ENCODE peak calls at places on chromosomes 3 and 15, in ten cellular contexts. A is CD4-positive, alpha-beta memory T cell; L is neural progenitor cell; S is HepG2; N is naive thymus-derived CD4-positive, alpha-beta T cell; G is prostate gland; P is left lung; F is upper lobe of right lung; I is stomach; J is small intestine. H is an unnamed sample. For H3K4me1 and H3K36me3, the result is how much of the 10 kb centered on the place peaks cover.

GRCh38 chr15:80832676-80833075 is 53.5 kb downstream of the CEMIP start:
- DNase-seq in A (no peak), L (no peak), S (no peak), N (no peak), G (no peak), P (no peak), F (no peak), I (no peak), J (no peak), H (no peak)

GRCh38 chr3:46898321-46899150 is 21.0 kb downstream of the PTH1R start:
- DNase-seq in A (peak), L (peak), S (no peak), N (no peak), G (no peak), P (peak), F (no peak), I (no peak), J (no peak), H (no peak)

GRCh38 chr3:181487236-181487978 is 224.3 kb upstream of the SOX2 start:
- DNase-seq in A (no peak), L (no peak), S (no peak), N (no peak), G (no peak), P (no peak), F (no peak), I (peak), J (no peak), H (no peak)

GRCh38 chr3:187924651-187925050 is 179.4 kb upstream of the BCL6 start:
- DNase-seq in A (no peak), L (no peak), S (no peak), N (no peak), G (no peak), P (no peak), F (no peak), I (no peak), J (no peak), H (no peak)

GRCh38 chr3:159196316-159196715 is 394.5 kb downstream of the MFSD1 start:
- DNase-seq in A (no peak), L (no peak), S (no peak), N (no peak), G (no peak), P (no peak), F (no peak), I (no peak), J (no peak), H (no peak)

GRCh38 chr3:119783883-119784282 is 2.0 kb downstream of the NR1I2 start:
- DNase-seq in A (no peak), L (no peak), S (no peak), N (no peak), G (no peak), P (no peak), F (no peak), I (no peak), J (no peak), H (no peak)

GRCh38 chr15:77071338-77072223 is 672 bp upstream of the TSPAN3 start:
- DNase-seq in A (no peak), L (no peak), S (no peak), N (no peak), G (no peak), P (no peak), F (no peak), I (no peak), J (no peak), H (no peak)

GRCh38 chr3:139638518-139638917 is 39.3 kb downstream of the NMNAT3 start:
- DNase-seq in A (no peak), L (no peak), S (no peak), N (no peak), G (no peak), P (no peak), F (no peak), I (no peak), J (no peak), H (no peak)

GRCh38 chr3:35078780-35079179 is 560.5 kb upstream of the ARPP21 start:
- DNase-seq in A (no peak), L (no peak), S (no peak), N (no peak), G (no peak), P (no peak), F (no peak), I (no peak), J (no peak), H (no peak)

GRCh38 chr3:102536479-102536878 is 101.7 kb downstream of the ZPLD1 start:
- DNase-seq in A (no peak), L (peak), S (peak), N (no peak), G (peak), P (no peak), F (no peak), I (no peak), J (peak), H (no peak)

GRCh38 chr3:12629560-12629959 is 34.4 kb downstream of the RAF1 start:
- DNase-seq in A (no peak), L (no peak), S (no peak), N (no peak), G (peak), P (no peak), F (no peak), I (peak), J (peak), H (no peak)

GRCh38 chr3:126434264-126434590 is 39.5 kb downstream of the CFAP100 start:
- DNase-seq in A (no peak), L (no peak), S (no peak), N (no peak), G (no peak), P (peak), F (no peak), I (peak), J (peak), H (peak)

GRCh38 chr3:178063475-178063874 is 472.8 kb upstream of the KCNMB2 start:
- DNase-seq in A (no peak), L (no peak), S (no peak), N (no peak), G (peak), P (no peak), F (no peak), I (no peak), J (no peak), H (no peak)

GRCh38 chr3:170277833-170278586 is 55.8 kb downstream of the PRKCI start:
- DNase-seq in A (no peak), L (no peak), S (no peak), N (no peak), G (no peak), P (no peak), F (no peak), I (no peak), J (peak), H (no peak)

GRCh38 chr15:57555270-57555669 is 36.4 kb upstream of the MYZAP start:
- DNase-seq in A (no peak), L (no peak), S (no peak), N (no peak), G (no peak), P (no peak), F (no peak), I (no peak), J (no peak), H (no peak)

GRCh38 chr3:155292133-155292532 is 1.4 kb downstream of the STRIT1 start:
- DNase-seq in A (no peak), L (no peak), S (peak), N (no peak), G (no peak), P (no peak), F (no peak), I (no peak), J (no peak), H (no peak)

GRCh38 chr3:167930453-167930852 is 165.3 kb downstream of the GOLIM4 start:
- DNase-seq in A (no peak), L (no peak), S (no peak), N (no peak), G (no peak), P (no peak), F (no peak), I (no peak), J (no peak), H (no peak)

GRCh38 chr3:14285526-14285925 is 106.9 kb downstream of the LSM3 start:
- DNase-seq in A (no peak), L (peak), S (no peak), N (no peak), G (no peak), P (no peak), F (no peak), I (no peak), J (no peak), H (no peak)

GRCh38 chr3:159447841-159448240 is 540.8 kb upstream of the IL12A start:
- DNase-seq in A (no peak), L (no peak), S (no peak), N (no peak), G (no peak), P (no peak), F (no peak), I (no peak), J (no peak), H (no peak)

GRCh38 chr3:126683506-126683905 is 20.5 kb upstream of the CHCHD6 start:
- DNase-seq in A (no peak), L (no peak), S (no peak), N (no peak), G (no peak), P (no peak), F (no peak), I (no peak), J (no peak), H (no peak)

GRCh38 chr3:179148446-179149238 is 485 bp downstream of the PIK3CA start:
- DNase-seq in A (peak), L (peak), S (peak), N (peak), G (peak), P (peak), F (peak), I (peak), J (peak), H (peak)

GRCh38 chr15:62999923-63000484 is 42.5 kb upstream of the TPM1 start:
- DNase-seq in A (no peak), L (peak), S (no peak), N (no peak), G (no peak), P (no peak), F (no peak), I (no peak), J (no peak), H (no peak)

GRCh38 chr3:55621026-55621422 is 133.9 kb upstream of the WNT5A start:
- DNase-seq in A (no peak), L (no peak), S (no peak), N (no peak), G (no peak), P (no peak), F (no peak), I (no peak), J (no peak), H (no peak)

GRCh38 chr3:86951343-86951742 is 39.6 kb downstream of the VGLL3 start:
- DNase-seq in A (no peak), L (no peak), S (no peak), N (no peak), G (no peak), P (no peak), F (no peak), I (no peak), J (no peak), H (no peak)

GRCh38 chr15:64636541-64636940 is 138.8 kb downstream of the RBPMS2 start:
- DNase-seq in A (no peak), L (no peak), S (no peak), N (no peak), G (no peak), P (no peak), F (no peak), I (no peak), J (no peak), H (no peak)

GRCh38 chr3:106765342-106765741 is 611.9 kb upstream of the CCDC54 start:
- DNase-seq in A (no peak), L (no peak), S (no peak), N (no peak), G (no peak), P (no peak), F (no peak), I (no peak), J (no peak), H (no peak)

GRCh38 chr3:89380006-89380405 is 272.6 kb downstream of the EPHA3 start:
- DNase-seq in A (no peak), L (no peak), S (no peak), N (no peak), G (no peak), P (no peak), F (no peak), I (no peak), J (no peak), H (no peak)

GRCh38 chr3:147341727-147342126 is 64.6 kb downstream of the ZIC4 start:
- DNase-seq in A (no peak), L (peak), S (no peak), N (no peak), G (no peak), P (no peak), F (no peak), I (no peak), J (no peak), H (no peak)

GRCh38 chr15:100686021-100686724 is 83.8 kb downstream of the ASB7 start:
- DNase-seq in A (no peak), L (no peak), S (no peak), N (no peak), G (no peak), P (no peak), F (peak), I (no peak), J (no peak), H (no peak)

GRCh38 chr3:126797563-126797962 is 93.5 kb downstream of the CHCHD6 start:
- DNase-seq in A (no peak), L (no peak), S (no peak), N (no peak), G (no peak), P (no peak), F (no peak), I (no peak), J (no peak), H (no peak)

GRCh38 chr3:114878119-114878839 is 268.8 kb downstream of the ZBTB20 start:
- DNase-seq in A (no peak), L (no peak), S (no peak), N (no peak), G (no peak), P (no peak), F (no peak), I (no peak), J (no peak), H (no peak)

GRCh38 chr15:34039506-34040123 is 611 bp upstream of the AVEN start:
- DNase-seq in A (no peak), L (no peak), S (no peak), N (peak), G (no peak), P (no peak), F (no peak), I (no peak), J (peak), H (no peak)

GRCh38 chr15:92693922-92694331 is 38.4 kb upstream of the FAM174B start:
- DNase-seq in A (no peak), L (peak), S (peak), N (no peak), G (no peak), P (no peak), F (no peak), I (no peak), J (no peak), H (no peak)

GRCh38 chr3:63479661-63480035 is 172.8 kb upstream of the SNTN start:
- DNase-seq in A (no peak), L (no peak), S (no peak), N (no peak), G (no peak), P (no peak), F (no peak), I (no peak), J (no peak), H (no peak)

GRCh38 chr3:13879102-13879945 is 547 bp downstream of the WNT7A start:
- DNase-seq in A (no peak), L (peak), S (no peak), N (peak), G (peak), P (peak), F (peak), I (no peak), J (no peak), H (no peak)

GRCh38 chr15:92683511-92683834 is 27.9 kb upstream of the FAM174B start:
- DNase-seq in A (no peak), L (peak), S (peak), N (no peak), G (peak), P (no peak), F (no peak), I (peak), J (peak), H (no peak)

DNA sequence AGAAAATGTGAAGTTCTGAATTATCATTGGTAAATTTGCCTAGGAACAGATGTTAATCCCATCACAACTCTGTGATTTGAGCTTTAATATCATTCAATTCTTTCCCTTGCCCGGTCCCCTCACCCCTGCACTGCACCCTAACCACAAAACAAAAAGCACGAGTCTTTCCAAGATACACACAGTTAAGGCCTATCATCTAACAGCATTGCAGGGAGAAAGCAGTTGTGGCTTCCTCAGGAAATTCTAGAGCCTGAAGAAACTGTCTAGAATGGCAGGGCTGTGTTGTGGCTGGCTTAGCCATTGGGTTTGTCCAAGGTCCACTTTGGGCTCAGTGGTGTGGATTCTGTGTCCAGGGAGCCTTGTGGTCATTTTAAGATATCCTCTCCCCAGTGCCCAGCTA is 119.9 kb downstream of the PDCD6IP start:
- DNase-seq in A (no peak), L (no peak), S (no peak), N (no peak), G (no peak), P (no peak), F (no peak), I (no peak), J (no peak), H (no peak)
- H3K4me1 ChIP-seq in A (under half), L (under half), S (under half), N (under half), G (under half), P (under half), F (under half), I (under half), J (under half), H (under half)

DNA sequence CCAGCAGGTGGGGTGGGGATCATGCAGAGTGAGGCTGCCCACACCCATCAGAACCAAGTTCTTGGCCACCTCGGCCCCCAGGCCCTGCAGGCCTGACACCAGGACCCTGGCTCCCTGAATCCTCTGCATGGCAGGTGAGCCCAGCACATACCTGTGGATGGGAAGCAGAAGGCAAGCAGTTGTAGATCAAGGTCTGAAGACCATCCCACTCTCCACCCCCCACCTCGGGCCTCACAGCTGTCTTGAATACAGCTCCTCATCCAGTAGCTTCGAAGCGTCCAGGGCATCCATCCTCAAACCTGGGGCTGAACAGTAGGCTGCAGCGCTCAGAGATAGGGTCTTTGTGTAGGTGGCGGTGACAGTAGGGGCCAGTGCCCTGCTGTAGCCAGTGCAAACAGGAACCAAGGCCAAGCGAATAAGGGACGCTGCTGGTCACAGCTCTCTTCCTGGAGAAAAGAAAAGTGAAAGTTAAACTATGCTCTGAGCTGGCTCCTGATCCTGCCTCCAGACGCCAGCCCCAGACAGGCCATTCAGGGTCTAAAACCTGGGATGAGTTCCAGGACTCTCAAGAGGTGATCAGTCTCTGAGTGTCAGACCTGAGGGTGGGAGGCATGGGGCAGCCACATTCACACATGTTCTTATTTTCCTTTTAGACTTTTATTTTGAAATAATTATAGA is at the start of gene UBA7:
- DNase-seq in A (no peak), L (no peak), S (peak), N (peak), G (peak), P (no peak), F (no peak), I (peak), J (peak), H (no peak)
- H3K27ac ChIP-seq in A (peak), L (no peak), S (peak), N (peak), G (peak), P (peak), F (peak), I (peak), J (peak), H (peak)

GRCh38 chr15:90648137-90649070 is 68.7 kb upstream of the BLM start:
- DNase-seq in A (peak), L (peak), S (peak), N (peak), G (peak), P (no peak), F (peak), I (peak), J (peak), H (peak)
- H3K36me3 ChIP-seq in A (under half), L (under half), S (under half), N (under half), G (under half), P (under half), F (under half), I (under half), J (under half), H (under half)

DNA sequence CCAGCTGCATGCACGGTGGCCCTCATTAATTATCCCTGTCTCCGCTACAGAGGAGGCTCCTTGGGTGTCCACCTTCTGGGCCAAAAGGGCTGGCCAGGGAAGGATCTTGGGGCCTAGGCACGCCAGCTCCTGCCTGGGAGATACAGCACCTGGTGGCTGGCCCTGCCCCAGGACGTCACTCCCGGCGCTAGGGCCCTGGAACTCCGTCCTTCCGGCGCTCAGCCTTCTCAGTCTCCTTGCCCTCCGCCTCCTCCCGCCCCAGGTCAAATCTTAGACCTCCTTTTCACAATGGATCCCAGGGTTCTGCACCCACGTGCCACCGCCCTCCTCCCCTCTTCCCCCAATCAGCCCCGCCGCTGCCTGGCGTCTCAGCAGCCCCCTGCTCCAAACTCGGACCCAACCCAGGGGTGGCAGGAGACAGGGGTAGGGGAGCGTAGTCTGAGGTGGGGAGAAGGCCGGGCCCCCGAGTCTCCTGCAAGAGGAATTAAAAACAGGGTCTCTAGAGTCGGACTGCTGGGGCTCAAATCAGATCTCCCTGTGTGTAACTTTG is 937 bp downstream of the TKT start:
- DNase-seq in A (peak), L (peak), S (no peak), N (peak), G (peak), P (peak), F (peak), I (peak), J (peak), H (peak)
- H3K4me1 ChIP-seq in A (under half), L (under half), S (half or more), N (under half), G (under half), P (half or more), F (under half), I (half or more), J (under half), H (under half)

DNA sequence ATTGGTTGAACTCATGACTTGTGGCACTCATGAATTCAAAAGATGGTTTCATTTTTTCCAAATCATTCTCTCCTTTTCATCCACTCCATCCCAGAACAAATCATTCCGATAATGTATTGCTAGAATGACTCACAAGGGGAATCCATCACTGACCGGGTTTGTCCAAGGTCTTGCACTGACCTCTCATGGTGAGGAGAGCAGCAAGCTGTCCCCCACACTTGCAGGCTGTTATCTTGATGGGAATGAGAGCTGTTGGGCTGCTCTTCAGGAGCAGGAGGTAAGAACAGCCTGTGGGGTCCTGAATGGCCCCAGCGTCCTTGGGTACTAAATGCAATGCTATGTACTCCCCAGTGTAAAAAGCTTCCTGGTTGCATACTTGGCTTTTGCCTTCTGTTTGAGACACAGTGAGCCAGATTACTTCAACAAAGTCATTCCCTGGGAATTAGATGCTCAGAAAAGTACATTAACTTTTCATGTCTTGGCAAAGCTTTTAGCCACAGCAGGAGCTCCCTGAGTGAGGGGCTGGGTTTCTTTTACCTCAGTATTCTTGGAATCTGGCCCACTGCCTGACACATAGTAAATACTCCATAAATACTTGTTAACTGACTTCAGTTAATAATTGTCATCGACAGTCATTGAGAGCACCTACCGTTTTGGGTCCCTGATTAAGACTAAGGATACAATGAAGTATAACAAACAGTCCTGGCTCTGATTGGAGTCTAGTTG is 24.1 kb downstream of the CCNL1 start:
- DNase-seq in A (no peak), L (no peak), S (peak), N (no peak), G (no peak), P (no peak), F (no peak), I (no peak), J (peak), H (no peak)
- H3K27ac ChIP-seq in A (no peak), L (no peak), S (peak), N (no peak), G (peak), P (peak), F (peak), I (peak), J (peak), H (no peak)